ENCODE peak calls at places on chromosome X, in four cellular contexts. R, U, E and P are unnamed samples.

GRCh38 chrX:30065226-30065625 is 150.1 kb upstream of the MAGEB2 start:
- DNase-seq in R (no peak), U (no peak), E (no peak), P (no peak)

GRCh38 chrX:14943963-14944362 is 70.7 kb downstream of the MOSPD2 start:
- DNase-seq in R (no peak), U (no peak), E (no peak), P (no peak)

GRCh38 chrX:48827654-48827968 is 1.3 kb downstream of the ERAS start:
- DNase-seq in R (no peak), U (no peak), E (no peak), P (no peak)

GRCh38 chrX:41148553-41148952 is 63.3 kb downstream of the USP9X start:
- DNase-seq in R (no peak), U (no peak), E (no peak), P (peak)

GRCh38 chrX:65644621-65645287 is 22.7 kb upstream of the MSN start:
- DNase-seq in R (peak), U (no peak), E (no peak), P (peak)

GRCh38 chrX:29318051-29318450 is 730.8 kb downstream of the IL1RAPL1 start:
- DNase-seq in R (no peak), U (no peak), E (no peak), P (no peak)

GRCh38 chrX:30714138-30714537 is 60.9 kb downstream of the GK start:
- DNase-seq in R (no peak), U (no peak), E (no peak), P (no peak)

GRCh38 chrX:49053223-49054072 is 5.4 kb upstream of the CCDC120 start:
- DNase-seq in R (peak), U (peak), E (no peak), P (peak)

GRCh38 chrX:101550362-101550761 is at the start of gene ARMCX1:
- DNase-seq in R (no peak), U (no peak), E (no peak), P (no peak)

GRCh38 chrX:115650916-115651315 is 89.9 kb downstream of the PLS3 start:
- DNase-seq in R (peak), U (peak), E (peak), P (peak)

GRCh38 chrX:30971761-30972603 is 82.9 kb upstream of the TAB3 start:
- DNase-seq in R (peak), U (peak), E (no peak), P (peak)

GRCh38 chrX:41559235-41559634 is 112.1 kb downstream of the NYX start:
- DNase-seq in R (no peak), U (no peak), E (no peak), P (no peak)

GRCh38 chrX:11791090-11791489 is 33.1 kb downstream of the MSL3 start:
- DNase-seq in R (no peak), U (no peak), E (no peak), P (peak)

GRCh38 chrX:86039625-86040568 is 7.5 kb downstream of the CHM start:
- DNase-seq in R (no peak), U (peak), E (no peak), P (no peak)

GRCh38 chrX:41259516-41259915 is 74.4 kb upstream of the DDX3X start:
- DNase-seq in R (no peak), U (peak), E (no peak), P (no peak)

GRCh38 chrX:57241967-57242366 is 44.5 kb upstream of the FAAH2 start:
- DNase-seq in R (no peak), U (no peak), E (no peak), P (no peak)

GRCh38 chrX:10006086-10006485 is 38.9 kb downstream of the CLDN34 start:
- DNase-seq in R (no peak), U (no peak), E (no peak), P (no peak)

GRCh38 chrX:69229436-69229835 is 64.2 kb upstream of the PJA1 start:
- DNase-seq in R (no peak), U (no peak), E (no peak), P (no peak)

GRCh38 chrX:73127700-73128241 is 48.5 kb upstream of the PABPC1L2A start:
- DNase-seq in R (no peak), U (no peak), E (no peak), P (no peak)

GRCh38 chrX:75273483-75273882 is 402 bp upstream of the UPRT start:
- DNase-seq in R (peak), U (no peak), E (no peak), P (no peak)

GRCh38 chrX:130253916-130254315 is 14.8 kb downstream of the ZNF280C start:
- DNase-seq in R (no peak), U (no peak), E (no peak), P (no peak)

GRCh38 chrX:12975670-12975965 is 708 bp downstream of the TMSB4X start:
- DNase-seq in R (no peak), U (no peak), E (no peak), P (no peak)

GRCh38 chrX:17829526-17829925 is 31.6 kb downstream of the RAI2 start:
- DNase-seq in R (no peak), U (no peak), E (no peak), P (no peak)

GRCh38 chrX:40108959-40109287 is 11.2 kb upstream of the BCOR start:
- DNase-seq in R (peak), U (no peak), E (no peak), P (peak)

GRCh38 chrX:40108084-40108958 is 10.6 kb upstream of the BCOR start:
- DNase-seq in R (no peak), U (peak), E (no peak), P (peak)

GRCh38 chrX:40111868-40112267 is 14.1 kb upstream of the BCOR start:
- DNase-seq in R (no peak), U (no peak), E (no peak), P (no peak)

GRCh38 chrX:40107291-40108083 is 9.7 kb upstream of the BCOR start:
- DNase-seq in R (no peak), U (no peak), E (no peak), P (peak)

GRCh38 chrX:40109288-40110008 is 11.7 kb upstream of the BCOR start:
- DNase-seq in R (no peak), U (peak), E (no peak), P (peak)
- TF ChIP-seq MYC in R (no peak), U (no peak), E (no peak), P (no peak)

GRCh38 chrX:127459784-127460183 is 592.4 kb downstream of the ACTRT1 start:
- DNase-seq in R (no peak), U (no peak), E (no peak), P (no peak)
- TF ChIP-seq EP300 in R (no peak), U (no peak), E (no peak), P (no peak)

GRCh38 chrX:140477987-140478386 is 26.9 kb downstream of the SOX3 start:
- DNase-seq in R (no peak), U (no peak), E (no peak), P (no peak)

GRCh38 chrX:140475025-140475424 is 29.8 kb downstream of the SOX3 start:
- DNase-seq in R (no peak), U (no peak), E (no peak), P (no peak)

DNA sequence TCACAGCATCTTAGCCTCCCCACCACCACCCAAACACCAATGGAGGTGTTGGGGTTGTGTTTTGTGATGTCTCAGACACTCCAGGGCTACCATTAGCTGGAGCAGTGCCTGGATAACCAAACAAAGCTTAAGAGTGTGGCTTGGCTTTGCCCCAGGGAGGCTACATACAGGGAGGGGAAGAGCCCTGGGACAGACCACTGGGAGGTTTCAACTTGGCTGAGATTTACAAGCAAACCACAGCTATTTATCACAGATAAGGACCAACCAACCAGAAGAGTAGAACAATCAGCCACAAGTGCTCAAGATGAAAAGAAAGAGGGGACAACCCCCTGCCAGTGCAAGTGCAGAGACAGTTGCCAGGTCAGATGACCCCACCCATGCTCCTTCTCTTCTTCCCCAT is 24.1 kb downstream of the SOX3 start:
- DNase-seq in R (no peak), U (no peak), E (no peak), P (no peak)
- TF ChIP-seq MYC in R (no peak), U (no peak), E (no peak), P (no peak)

GRCh38 chrX:104318330-104319009 is 63.7 kb upstream of the ESX1 start:
- DNase-seq in R (no peak), U (peak), E (no peak), P (peak)

GRCh38 chrX:104319346-104319745 is 64.6 kb upstream of the ESX1 start:
- DNase-seq in R (no peak), U (no peak), E (no peak), P (no peak)

GRCh38 chrX:104315555-104315954 is 60.8 kb upstream of the ESX1 start:
- DNase-seq in R (no peak), U (no peak), E (no peak), P (peak)

GRCh38 chrX:104316739-104317138 is 62.0 kb upstream of the ESX1 start:
- DNase-seq in R (no peak), U (no peak), E (no peak), P (no peak)
- TF ChIP-seq EP300 in R (no peak), U (no peak), E (no peak), P (no peak)

GRCh38 chrX:38347136-38347535 is 5.3 kb upstream of the OTC start:
- DNase-seq in R (no peak), U (no peak), E (no peak), P (peak)
- TF ChIP-seq MYC in R (no peak), U (no peak), E (no peak), P (no peak)

GRCh38 chrX:120228187-120228908 is 22.3 kb upstream of the ZBTB33 start:
- DNase-seq in R (peak), U (no peak), E (no peak), P (no peak)

GRCh38 chrX:120224388-120224787 is 26.2 kb upstream of the ZBTB33 start:
- DNase-seq in R (no peak), U (no peak), E (no peak), P (no peak)

DNA sequence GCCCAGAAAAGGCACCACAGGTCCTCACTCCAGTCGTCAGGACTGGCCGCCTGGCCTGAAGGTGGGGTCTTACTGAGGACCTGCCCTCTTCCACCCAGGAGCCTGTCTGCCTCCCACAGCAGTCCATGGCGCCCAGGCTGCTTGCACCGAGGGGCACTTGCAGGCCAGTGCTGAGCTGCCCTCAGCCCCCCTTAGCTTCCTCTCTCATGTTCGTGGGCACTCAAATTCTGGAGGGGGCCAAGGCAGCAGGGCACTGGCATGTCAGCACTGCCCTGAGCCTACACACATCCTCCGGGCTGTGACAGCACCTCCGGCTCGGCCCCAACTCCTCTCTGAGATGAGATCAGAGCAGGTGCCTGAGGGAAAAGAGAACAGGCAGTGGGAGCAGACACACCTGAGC is 27.2 kb upstream of the ZBTB33 start:
- DNase-seq in R (no peak), U (no peak), E (no peak), P (no peak)
- TF ChIP-seq EP300 in R (no peak), U (no peak), E (no peak), P (no peak)

GRCh38 chrX:106615041-106615440 is 3.3 kb downstream of the RADX start:
- DNase-seq in R (no peak), U (no peak), E (no peak), P (no peak)
- TF ChIP-seq MYC in R (no peak), U (no peak), E (no peak), P (no peak)

DNA sequence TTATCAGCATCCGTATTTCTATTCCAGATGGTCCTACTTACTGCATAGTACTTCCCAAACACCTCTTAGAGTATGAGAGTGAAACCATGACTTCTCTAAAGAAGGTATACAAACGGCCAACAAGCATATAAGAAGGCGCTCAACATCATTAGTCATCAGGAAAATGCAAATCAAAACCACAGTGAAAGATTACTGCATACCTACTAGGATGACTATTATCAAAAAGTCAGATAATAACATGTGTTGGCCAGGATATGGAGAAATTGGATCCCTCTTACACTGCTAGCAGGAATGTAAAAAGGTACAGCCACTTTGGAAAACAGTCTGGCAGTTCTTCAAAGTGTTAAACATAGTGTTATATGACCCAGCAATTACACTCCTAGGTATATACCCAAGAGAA is 215.3 kb upstream of the CXorf66 start:
- DNase-seq in R (no peak), U (no peak), E (no peak), P (no peak)
- TF ChIP-seq EP300 in R (no peak), U (no peak), E (no peak), P (no peak)